ENCODE peak calls at places on chromosomes 16 and 17, in six cellular contexts. Y is adrenal gland; N is colonic mucosa; Z is CD4-positive, alpha-beta memory T cell; A is heart left ventricle; Q is testis. T is an unnamed sample. For H3K4me1 and H3K9me3, the result is how much of the 10 kb centered on the place peaks cover.

GRCh38 chr16:30527635-30528178 is 1.3 kb upstream of the ZNF768 start:
- DNase-seq in A (no peak), Q (no peak), N (peak), Z (no peak), Y (no peak), T (peak)

GRCh38 chr16:56192971-56193936 is 2.0 kb downstream of the GNAO1 start:
- DNase-seq in Q (no peak), Z (no peak), N (no peak), Y (no peak), A (no peak), T (no peak)

GRCh38 chr17:26731005-26731921 is 562.7 kb upstream of the WSB1 start:
- DNase-seq in Q (no peak), Y (no peak), A (no peak), N (no peak), Z (no peak), T (no peak)

GRCh38 chr16:50152386-50152806 is 710 bp upstream of the TENT4B start:
- DNase-seq in Y (no peak), A (no peak), Q (peak), Z (peak), N (peak), T (peak)

GRCh38 chr17:77645441-77646430 is 312.8 kb upstream of the TNRC6C start:
- DNase-seq in Z (peak), A (no peak), N (no peak), Y (no peak), Q (no peak), T (no peak)

GRCh38 chr17:21302711-21303425 is 18.4 kb downstream of the MAP2K3 start:
- DNase-seq in Z (no peak), Q (no peak), A (no peak), N (no peak), Y (no peak), T (no peak)

GRCh38 chr16:23183486-23183862 is 929 bp downstream of the SCNN1G start:
- DNase-seq in N (no peak), Q (no peak), Z (no peak), A (no peak), Y (no peak), T (no peak)

GRCh38 chr16:87178177-87178863 is 138.9 kb downstream of the C16orf95 start:
- DNase-seq in Q (peak), N (no peak), A (no peak), Y (no peak), Z (no peak), T (no peak)

GRCh38 chr16:73041644-73042043 is 6.3 kb downstream of the ZFHX3 start:
- DNase-seq in Z (no peak), Y (no peak), Q (no peak), N (no peak), A (no peak), T (no peak)
- H3K4me1 ChIP-seq in Z (under half), Y (under half), Q (under half), N (under half), A (half or more), T (half or more)

GRCh38 chr17:19676901-19677300 is 28.4 kb downstream of the ALDH3A2 start:
- DNase-seq in Y (no peak), A (no peak), Q (no peak), N (no peak), Z (no peak), T (peak)

GRCh38 chr17:19683117-19683516 is 33.3 kb downstream of the SLC47A2 start:
- DNase-seq in N (no peak), A (no peak), Q (no peak), Z (no peak), Y (no peak), T (no peak)

GRCh38 chr17:19677736-19678379 is 29.3 kb downstream of the ALDH3A2 start:
- DNase-seq in Z (no peak), Y (no peak), A (no peak), N (no peak), Q (no peak), T (no peak)

DNA sequence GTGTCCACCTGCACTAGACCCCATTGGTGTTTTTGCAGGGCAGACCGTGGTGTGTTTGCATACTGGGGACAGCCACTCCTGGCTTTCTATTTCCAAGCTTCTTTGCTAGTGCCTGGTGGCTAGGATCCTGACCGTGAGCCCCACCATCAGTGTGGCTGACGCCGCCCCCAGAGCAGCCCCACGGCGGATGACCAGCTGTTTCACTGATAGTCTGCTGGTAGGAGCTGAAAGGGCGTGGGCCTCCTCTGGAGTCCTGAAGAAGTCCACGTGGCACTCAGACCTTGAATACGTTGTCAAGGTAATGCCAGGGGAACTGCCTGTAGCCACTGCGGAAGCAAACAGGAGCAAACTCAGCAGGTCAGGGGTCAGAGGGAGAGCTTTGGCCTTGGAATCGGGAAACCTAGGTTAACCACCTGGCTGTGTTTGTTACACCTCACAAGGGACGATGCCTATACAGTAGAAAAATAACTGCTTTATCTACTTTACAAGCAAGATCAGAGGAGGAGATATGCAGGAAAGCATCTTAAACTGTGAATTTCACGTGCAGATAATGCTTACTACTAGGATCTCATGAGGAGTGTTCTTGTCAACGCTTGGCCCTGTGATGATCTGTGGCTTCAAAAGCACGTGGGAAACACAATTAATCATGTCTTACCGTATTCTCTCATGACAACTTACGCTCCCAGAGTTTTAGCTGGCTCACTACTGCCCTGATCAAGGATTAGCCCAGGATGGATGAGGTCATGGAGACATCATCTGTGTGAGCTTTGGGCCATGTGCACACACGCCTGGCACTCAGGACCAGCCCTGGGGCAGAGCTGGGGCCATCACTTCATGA is 30.2 kb downstream of the ALDH3A2 start:
- DNase-seq in Y (no peak), A (no peak), N (no peak), Z (no peak), Q (no peak), T (no peak)
- H3K9me3 ChIP-seq in Y (under half), A (under half), N (under half), Z (under half), Q (under half), T (under half)

GRCh38 chr16:2156025-2156848 is 655 bp downstream of the TRAF7 start:
- DNase-seq in N (peak), Z (no peak), A (no peak), Y (no peak), Q (no peak), T (peak)
- H3K27ac ChIP-seq in N (peak), Z (peak), A (no peak), Y (no peak), Q (peak), T (peak)

GRCh38 chr16:24976971-24977672 is 38.0 kb downstream of the ARHGAP17 start:
- DNase-seq in Y (no peak), N (no peak), A (no peak), Z (no peak), Q (peak), T (no peak)
- H3K4me1 ChIP-seq in Y (under half), N (under half), A (half or more), Z (under half), Q (under half), T (under half)

GRCh38 chr17:83201206-83202001 is 122.0 kb downstream of the METRNL start:
- DNase-seq in A (peak), Z (no peak), N (no peak), Q (peak), Y (no peak), T (peak)

GRCh38 chr17:83203472-83204221 is 124.2 kb downstream of the METRNL start:
- DNase-seq in Q (peak), A (peak), Z (no peak), N (peak), Y (no peak), T (no peak)

GRCh38 chr17:83200746-83201145 is 121.3 kb downstream of the METRNL start:
- DNase-seq in N (no peak), A (peak), Y (no peak), Z (no peak), Q (peak), T (no peak)

GRCh38 chr17:83203073-83203471 is 123.7 kb downstream of the METRNL start:
- DNase-seq in Z (no peak), Y (no peak), N (peak), A (peak), Q (peak), T (no peak)

GRCh38 chr17:83202002-83203000 is 122.9 kb downstream of the METRNL start:
- DNase-seq in Y (no peak), Z (no peak), A (peak), Q (peak), N (no peak), T (peak)
- H3K9me3 ChIP-seq in Y (under half), Z (under half), A (under half), Q (under half), N (under half), T (under half)

GRCh38 chr16:85491798-85492616 is 121.1 kb upstream of the GSE1 start:
- DNase-seq in Z (no peak), N (peak), A (peak), Q (peak), Y (peak), T (peak)
- H3K27ac ChIP-seq in Z (no peak), N (no peak), A (peak), Q (peak), Y (peak), T (peak)

GRCh38 chr17:50728881-50729765 is 9.7 kb downstream of the LUC7L3 start:
- DNase-seq in Y (no peak), N (no peak), Z (no peak), A (no peak), Q (no peak), T (no peak)
- H3K4me1 ChIP-seq in Y (under half), N (under half), Z (half or more), A (half or more), Q (under half), T (under half)